ENCODE peak calls at places on chromosomes 6 and 20, in four cellular contexts. One of them, this sample, is unnamed.

GRCh38 chr6:45558858-45559257 is 181.1 kb upstream of the SUPT3H start:
- DNase-seq in stomach: no peak
- DNase-seq in heart right ventricle: no peak
- DNase-seq in ascending aorta: no peak
- DNase-seq in this sample: no peak

GRCh38 chr6:90368001-90368400 is 71.4 kb upstream of the BACH2 start:
- DNase-seq in stomach: no peak
- DNase-seq in heart right ventricle: no peak
- DNase-seq in ascending aorta: no peak
- DNase-seq in this sample: no peak

GRCh38 chr6:71977860-71978259 is 91.5 kb downstream of the RIMS1 start:
- DNase-seq in stomach: no peak
- DNase-seq in heart right ventricle: no peak
- DNase-seq in ascending aorta: no peak
- DNase-seq in this sample: no peak

GRCh38 chr6:117548797-117549301 is 53.5 kb downstream of the GOPC start:
- DNase-seq in stomach: no peak
- DNase-seq in heart right ventricle: no peak
- DNase-seq in ascending aorta: no peak
- DNase-seq in this sample: no peak

GRCh38 chr6:139290787-139291294 is 957 bp downstream of the TXLNB start:
- DNase-seq in stomach: no peak
- DNase-seq in heart right ventricle: peak; percentile 46
- DNase-seq in ascending aorta: no peak
- DNase-seq in this sample: peak; percentile 26

GRCh38 chr6:40661726-40662125 is 74.6 kb upstream of the LRFN2 start:
- DNase-seq in stomach: no peak
- DNase-seq in heart right ventricle: no peak
- DNase-seq in ascending aorta: no peak
- DNase-seq in this sample: no peak

GRCh38 chr6:37741757-37742400 is 44.2 kb upstream of the MDGA1 start:
- DNase-seq in stomach: peak; percentile 89
- DNase-seq in heart right ventricle: peak; percentile 12
- DNase-seq in ascending aorta: no peak
- DNase-seq in this sample: no peak

GRCh38 chr6:137350857-137351256 is 131.7 kb upstream of the IFNGR1 start:
- DNase-seq in stomach: no peak
- DNase-seq in heart right ventricle: no peak
- DNase-seq in ascending aorta: no peak
- DNase-seq in this sample: no peak

GRCh38 chr20:33211817-33212424 is 5.2 kb upstream of the BPIFA3 start:
- DNase-seq in stomach: peak; percentile 82
- DNase-seq in heart right ventricle: no peak
- DNase-seq in ascending aorta: no peak
- DNase-seq in this sample: no peak

GRCh38 chr6:55980627-55981211 is 105.3 kb upstream of the BMP5 start:
- DNase-seq in stomach: no peak
- DNase-seq in heart right ventricle: peak; percentile 17
- DNase-seq in ascending aorta: no peak
- DNase-seq in this sample: peak; percentile 29

GRCh38 chr20:24968278-24968677 is 19.2 kb downstream of the CST7 start:
- DNase-seq in stomach: no peak
- DNase-seq in heart right ventricle: no peak
- DNase-seq in ascending aorta: no peak
- DNase-seq in this sample: no peak

GRCh38 chr6:63963756-63964315 is 328.2 kb downstream of the PHF3 start:
- DNase-seq in stomach: no peak
- DNase-seq in heart right ventricle: no peak
- DNase-seq in ascending aorta: no peak
- DNase-seq in this sample: no peak

GRCh38 chr20:6241591-6241990 is 118.8 kb upstream of the FERMT1 start:
- DNase-seq in stomach: no peak
- DNase-seq in heart right ventricle: no peak
- DNase-seq in ascending aorta: no peak
- DNase-seq in this sample: no peak

GRCh38 chr20:1619861-1620444 is at the start of gene SIRPB1:
- DNase-seq in stomach: no peak
- DNase-seq in heart right ventricle: no peak
- DNase-seq in ascending aorta: no peak
- DNase-seq in this sample: no peak

GRCh38 chr20:50197463-50197862 is 6.8 kb downstream of the CEBPB start:
- DNase-seq in stomach: no peak
- DNase-seq in heart right ventricle: no peak
- DNase-seq in ascending aorta: no peak
- DNase-seq in this sample: no peak

GRCh38 chr20:57443866-57444265 is 52.7 kb downstream of the RBM38 start:
- DNase-seq in stomach: no peak
- DNase-seq in heart right ventricle: no peak
- DNase-seq in ascending aorta: no peak
- DNase-seq in this sample: no peak
- H3K27ac ChIP-seq in stomach: peak overlapping the region; percentile 86
- H3K27ac ChIP-seq in heart right ventricle: no peak overlapping the region
- H3K27ac ChIP-seq in ascending aorta: no peak overlapping the region
- H3K27ac ChIP-seq in this sample: peak overlapping the region; percentile 92

DNA sequence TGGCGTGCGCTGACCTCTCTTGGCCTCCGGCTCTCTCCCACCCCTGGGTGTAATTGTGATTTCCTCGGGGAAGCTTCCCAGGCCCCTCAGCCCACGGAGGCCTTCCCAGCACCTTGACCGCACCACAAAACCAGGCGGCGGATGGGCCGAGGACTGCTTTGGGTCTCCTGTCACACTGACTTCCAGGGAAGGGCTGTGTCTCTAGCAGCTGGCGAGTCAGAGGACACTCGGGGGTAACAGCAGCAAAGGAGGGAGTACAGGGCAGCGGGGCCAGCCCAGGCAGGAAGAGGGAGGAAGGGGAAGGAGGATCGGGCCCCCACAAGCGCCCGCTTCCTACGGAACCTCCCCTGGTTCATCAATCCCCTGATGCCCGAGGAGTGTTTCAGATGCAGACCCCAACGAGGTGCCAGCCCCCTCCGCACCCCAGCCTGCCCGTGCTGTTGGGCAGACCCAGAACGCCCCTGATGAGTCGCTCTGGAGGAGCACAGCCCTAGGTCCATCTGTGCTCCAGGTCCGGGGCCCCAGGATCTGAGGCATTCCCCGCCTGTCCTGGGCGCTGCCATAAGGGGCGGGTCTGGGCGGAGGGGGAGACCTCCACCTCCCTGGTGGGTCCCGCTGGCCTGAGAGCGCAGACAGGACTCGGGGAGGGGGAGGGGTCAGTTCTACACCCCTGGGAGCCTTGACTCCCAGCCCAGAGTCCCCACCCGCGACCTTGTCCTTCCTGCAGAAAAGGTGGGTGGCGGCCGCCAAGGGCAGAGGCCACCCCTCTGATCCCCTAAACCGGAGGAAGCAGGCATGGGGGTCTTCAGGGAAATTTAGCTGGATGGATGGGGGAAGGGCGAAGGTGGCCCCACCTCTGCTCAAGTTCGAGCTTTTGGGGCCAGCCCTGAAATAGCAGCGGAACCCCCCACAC is 956 bp downstream of the CHRNA4 start:
- DNase-seq in stomach: no peak
- DNase-seq in heart right ventricle: no peak
- DNase-seq in ascending aorta: no peak
- DNase-seq in this sample: no peak
- H3K4me3 ChIP-seq in stomach: no peak overlapping the region
- H3K4me3 ChIP-seq in heart right ventricle: no peak overlapping the region
- H3K4me3 ChIP-seq in ascending aorta: no peak overlapping the region
- H3K4me3 ChIP-seq in this sample: no peak overlapping the region

GRCh38 chr6:42898891-42899361 is 16.9 kb upstream of the PTCRA start:
- DNase-seq in stomach: peak; percentile 76
- DNase-seq in heart right ventricle: peak; percentile 72
- DNase-seq in ascending aorta: peak; percentile 85
- DNase-seq in this sample: peak; percentile 55
- H3K27ac ChIP-seq in stomach: no peak overlapping the region
- H3K27ac ChIP-seq in heart right ventricle: no peak overlapping the region
- H3K27ac ChIP-seq in ascending aorta: no peak overlapping the region
- H3K27ac ChIP-seq in this sample: no peak overlapping the region

GRCh38 chr20:3710703-3711417 is 1.5 kb downstream of the SIGLEC1 start:
- DNase-seq in stomach: peak; percentile 74
- DNase-seq in heart right ventricle: peak; percentile 76
- DNase-seq in ascending aorta: peak; percentile 87
- DNase-seq in this sample: peak; percentile 85

GRCh38 chr20:3710027-3710426 is 2.4 kb downstream of the SIGLEC1 start:
- DNase-seq in stomach: no peak
- DNase-seq in heart right ventricle: no peak
- DNase-seq in ascending aorta: peak; percentile 64
- DNase-seq in this sample: no peak

GRCh38 chr20:3712279-3712873 is at the start of gene SIGLEC1:
- DNase-seq in stomach: peak; percentile 34
- DNase-seq in heart right ventricle: peak; percentile 55
- DNase-seq in ascending aorta: peak; percentile 77
- DNase-seq in this sample: no peak

GRCh38 chr20:3714092-3714491 is 1.7 kb upstream of the SIGLEC1 start:
- DNase-seq in stomach: no peak
- DNase-seq in heart right ventricle: no peak
- DNase-seq in ascending aorta: no peak
- DNase-seq in this sample: no peak

DNA sequence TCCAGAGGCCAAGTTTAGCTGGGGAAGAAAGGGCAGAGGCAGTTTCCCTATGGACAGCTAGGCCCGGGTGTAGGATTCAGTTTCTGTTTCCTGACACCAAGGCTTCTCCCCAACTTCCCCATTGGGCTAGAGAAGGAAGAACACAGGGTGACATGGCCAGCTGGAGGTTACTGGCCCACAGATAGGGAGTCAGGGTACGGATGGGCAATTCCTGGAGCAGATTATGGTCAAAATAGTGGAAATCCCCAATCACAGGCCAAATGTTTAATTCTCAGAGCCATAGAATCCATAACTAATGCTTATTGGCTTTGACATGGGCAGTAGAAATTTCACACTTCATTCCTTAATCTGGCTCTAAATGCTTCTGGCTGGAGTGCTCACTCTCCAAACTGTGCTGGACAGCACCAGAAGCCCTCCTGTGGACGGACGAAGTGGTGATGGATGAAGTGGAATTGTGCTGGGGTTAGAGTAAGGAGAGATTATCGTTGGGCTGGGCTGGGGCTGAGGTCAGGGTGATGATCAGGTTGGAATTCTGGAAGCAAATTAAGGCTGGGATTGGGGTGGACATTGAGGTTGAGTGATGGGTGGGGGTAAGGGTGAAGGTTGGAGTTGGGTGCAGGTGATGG is 869 bp downstream of the SIGLEC1 start:
- DNase-seq in stomach: no peak
- DNase-seq in heart right ventricle: no peak
- DNase-seq in ascending aorta: no peak
- DNase-seq in this sample: no peak
- H3K4me3 ChIP-seq in stomach: peak overlapping the region; percentile 31
- H3K4me3 ChIP-seq in heart right ventricle: no peak overlapping the region
- H3K4me3 ChIP-seq in ascending aorta: peak overlapping the region; percentile 23
- H3K4me3 ChIP-seq in this sample: no peak overlapping the region

DNA sequence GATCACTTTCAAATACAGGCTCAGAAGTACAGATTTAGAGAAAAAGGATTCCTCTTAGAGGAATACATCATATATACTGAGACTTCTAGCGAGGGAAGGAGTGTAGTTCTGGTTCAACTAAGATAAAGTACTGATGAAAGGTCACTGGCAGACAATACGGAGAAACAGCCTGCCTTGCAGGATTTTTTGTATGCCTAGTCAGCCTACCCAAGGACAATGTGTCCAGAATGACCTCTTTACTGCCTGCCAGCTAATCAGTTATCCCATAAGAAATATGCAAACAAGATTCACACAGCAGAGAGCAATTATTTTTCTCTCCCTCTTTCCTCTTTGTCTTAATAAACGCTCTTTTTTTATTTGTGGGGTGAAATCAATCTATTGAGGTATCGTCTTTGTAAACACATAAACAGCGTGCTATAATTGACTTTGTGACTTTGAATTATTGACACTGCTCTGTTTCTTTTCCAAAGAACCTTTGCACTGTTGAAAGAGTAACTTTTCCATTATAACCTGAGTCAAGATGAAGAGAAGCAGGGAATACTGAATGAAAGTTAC is 1.4 kb upstream of the TSPYL4 start:
- DNase-seq in stomach: no peak
- DNase-seq in heart right ventricle: no peak
- DNase-seq in ascending aorta: no peak
- DNase-seq in this sample: no peak
- H3K27ac ChIP-seq in stomach: peak overlapping the region; percentile 9
- H3K27ac ChIP-seq in heart right ventricle: peak overlapping the region; percentile 90
- H3K27ac ChIP-seq in ascending aorta: no peak overlapping the region
- H3K27ac ChIP-seq in this sample: peak overlapping the region; percentile 94

GRCh38 chr20:38094968-38095689 is 61.6 kb downstream of the RPRD1B start:
- DNase-seq in stomach: no peak
- DNase-seq in heart right ventricle: peak; percentile 5
- DNase-seq in ascending aorta: no peak
- DNase-seq in this sample: no peak

GRCh38 chr20:38092260-38092857 is 58.8 kb downstream of the RPRD1B start:
- DNase-seq in stomach: no peak
- DNase-seq in heart right ventricle: peak; percentile 5
- DNase-seq in ascending aorta: no peak
- DNase-seq in this sample: no peak

GRCh38 chr20:38094373-38094775 is 60.8 kb downstream of the RPRD1B start:
- DNase-seq in stomach: peak; percentile 36
- DNase-seq in heart right ventricle: peak; percentile 61
- DNase-seq in ascending aorta: peak; percentile 84
- DNase-seq in this sample: no peak

GRCh38 chr20:38091447-38092216 is 58.1 kb downstream of the RPRD1B start:
- DNase-seq in stomach: no peak
- DNase-seq in heart right ventricle: peak; percentile 1
- DNase-seq in ascending aorta: no peak
- DNase-seq in this sample: no peak

GRCh38 chr20:38093641-38094077 is 60.1 kb downstream of the RPRD1B start:
- DNase-seq in stomach: no peak
- DNase-seq in heart right ventricle: no peak
- DNase-seq in ascending aorta: no peak
- DNase-seq in this sample: no peak
- H3K4me3 ChIP-seq in stomach: no peak overlapping the region
- H3K4me3 ChIP-seq in heart right ventricle: no peak overlapping the region
- H3K4me3 ChIP-seq in ascending aorta: no peak overlapping the region
- H3K4me3 ChIP-seq in this sample: no peak overlapping the region

This sample was measured in uterus.